ENCODE peak calls at places on chromosomes 6 and 20, in ten cellular contexts. S, Q, P, G, H, L, F, I, D and C are unnamed samples.

GRCh38 chr6:69293471-69293870 is 503.3 kb downstream of the LMBRD1 start:
- DNase-seq in S (no peak), Q (no peak), P (no peak), G (no peak), H (no peak), L (no peak), F (no peak), I (no peak), D (no peak), C (no peak)

GRCh38 chr6:27617700-27618689 is 145.1 kb upstream of the ZNF184 start:
- DNase-seq in S (peak; percentile 44), Q (no peak), P (no peak), G (peak; percentile 45), H (peak; percentile 62), L (peak; percentile 40), F (no peak), I (peak; percentile 60), D (no peak), C (no peak)

GRCh38 chr20:26276811-26277210 is 580.2 kb upstream of the ZNF337 start:
- DNase-seq in S (peak; percentile 2), Q (no peak), P (no peak), G (peak; percentile 1), H (peak; percentile 7), L (no peak), F (peak; percentile 1), I (peak; percentile 3), D (no peak), C (peak; percentile 65)

GRCh38 chr20:58447733-58448391 is 58.8 kb downstream of the VAPB start:
- DNase-seq in S (peak; percentile 19), Q (no peak), P (peak; percentile 46), G (peak; percentile 62), H (peak; percentile 73), L (peak; percentile 70), F (no peak), I (peak; percentile 77), D (peak; percentile 28), C (peak; percentile 71)

GRCh38 chr20:58647814-58648501 is 3.1 kb upstream of the STX16 start:
- DNase-seq in S (peak; percentile 88), Q (no peak), P (no peak), G (peak; percentile 92), H (peak; percentile 75), L (no peak), F (peak; percentile 64), I (peak; percentile 40), D (no peak), C (no peak)

GRCh38 chr6:94130458-94130857 is 711.1 kb upstream of the EPHA7 start:
- DNase-seq in S (no peak), Q (no peak), P (no peak), G (no peak), H (no peak), L (no peak), F (no peak), I (peak; percentile 13), D (no peak), C (no peak)

GRCh38 chr6:40457261-40457660 is 129.9 kb downstream of the LRFN2 start:
- DNase-seq in S (no peak), Q (no peak), P (no peak), G (no peak), H (no peak), L (no peak), F (no peak), I (no peak), D (no peak), C (no peak)

GRCh38 chr6:4287811-4288244 is 152.5 kb upstream of the ECI2 start:
- DNase-seq in S (no peak), Q (no peak), P (no peak), G (no peak), H (no peak), L (no peak), F (no peak), I (no peak), D (no peak), C (no peak)

GRCh38 chr20:36462440-36463211 is 78.7 kb upstream of the MYL9 start:
- DNase-seq in S (peak; percentile 49), Q (no peak), P (no peak), G (peak; percentile 59), H (peak; percentile 62), L (no peak), F (no peak), I (no peak), D (no peak), C (peak; percentile 41)

GRCh38 chr6:34543421-34543820 is 12.7 kb downstream of the SPDEF start:
- DNase-seq in S (peak; percentile 55), Q (no peak), P (no peak), G (peak; percentile 28), H (peak; percentile 70), L (no peak), F (peak; percentile 19), I (peak; percentile 55), D (no peak), C (no peak)

GRCh38 chr20:44354979-44355502 is 458 bp upstream of the HNF4A start:
- DNase-seq in S (no peak), Q (no peak), P (no peak), G (no peak), H (no peak), L (no peak), F (no peak), I (no peak), D (no peak), C (no peak)

GRCh38 chr6:47455533-47456209 is 21.9 kb upstream of the CD2AP start:
- DNase-seq in S (no peak), Q (no peak), P (no peak), G (no peak), H (no peak), L (no peak), F (no peak), I (no peak), D (no peak), C (no peak)

GRCh38 chr6:34583861-34584604 is 27.9 kb upstream of the SPDEF start:
- DNase-seq in S (no peak), Q (no peak), P (no peak), G (no peak), H (no peak), L (no peak), F (no peak), I (no peak), D (no peak), C (no peak)

GRCh38 chr6:127282184-127282583 is 15.5 kb downstream of the RNF146 start:
- DNase-seq in S (no peak), Q (no peak), P (no peak), G (no peak), H (no peak), L (no peak), F (no peak), I (no peak), D (no peak), C (no peak)

GRCh38 chr6:36116943-36117342 is 13.4 kb upstream of the MAPK13 start:
- DNase-seq in S (no peak), Q (no peak), P (no peak), G (no peak), H (no peak), L (no peak), F (no peak), I (no peak), D (no peak), C (no peak)

GRCh38 chr6:106163446-106163965 is 77.4 kb downstream of the PRDM1 start:
- DNase-seq in S (peak; percentile 70), Q (no peak), P (no peak), G (peak; percentile 79), H (peak; percentile 68), L (no peak), F (peak; percentile 38), I (peak; percentile 93), D (no peak), C (no peak)
- TF ChIP-seq CTCF in S (no peak), Q (no peak), P (no peak), G (peak; percentile 44), H (peak; percentile 20), L (no peak), F (peak; percentile 32), I (peak; percentile 50), D (no peak), C (no peak)

DNA sequence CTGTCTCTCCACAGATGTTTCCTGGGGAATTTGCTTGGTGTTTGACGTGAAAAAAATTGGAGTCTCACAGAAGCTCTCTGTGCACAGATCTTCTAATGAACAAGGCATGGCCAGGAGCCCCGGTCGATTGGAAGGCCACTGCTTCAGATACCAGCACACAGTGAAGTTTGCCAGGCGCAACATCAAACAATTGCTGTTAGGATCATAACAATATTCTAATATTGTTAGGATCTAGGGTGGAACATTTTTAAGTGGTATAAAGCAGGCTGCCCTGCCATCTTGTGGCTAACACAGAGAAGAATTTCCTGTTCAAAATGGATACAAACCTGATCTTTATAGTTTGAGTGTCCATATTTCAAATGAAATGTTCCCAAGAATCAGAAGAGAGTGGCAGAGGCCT is 64.1 kb downstream of the C6orf118 start:
- DNase-seq in S (peak; percentile 18), Q (no peak), P (no peak), G (peak; percentile 58), H (peak; percentile 60), L (no peak), F (no peak), I (peak; percentile 56), D (no peak), C (no peak)
- TF ChIP-seq CTCF in S (peak; percentile 51), Q (no peak), P (no peak), G (peak; percentile 48), H (peak; percentile 55), L (no peak), F (no peak), I (peak; percentile 52), D (peak; percentile 71), C (peak; percentile 29)

GRCh38 chr6:19873031-19873430 is 35.9 kb downstream of the ID4 start:
- DNase-seq in S (no peak), Q (no peak), P (no peak), G (no peak), H (peak; percentile 3), L (peak; percentile 33), F (no peak), I (no peak), D (no peak), C (peak; percentile 40)
- TF ChIP-seq CTCF in S (peak; percentile 3), Q (no peak), P (no peak), G (no peak), H (peak; percentile 14), L (peak; percentile 40), F (peak; percentile 12), I (peak; percentile 15), D (peak; percentile 30), C (peak; percentile 29)

DNA sequence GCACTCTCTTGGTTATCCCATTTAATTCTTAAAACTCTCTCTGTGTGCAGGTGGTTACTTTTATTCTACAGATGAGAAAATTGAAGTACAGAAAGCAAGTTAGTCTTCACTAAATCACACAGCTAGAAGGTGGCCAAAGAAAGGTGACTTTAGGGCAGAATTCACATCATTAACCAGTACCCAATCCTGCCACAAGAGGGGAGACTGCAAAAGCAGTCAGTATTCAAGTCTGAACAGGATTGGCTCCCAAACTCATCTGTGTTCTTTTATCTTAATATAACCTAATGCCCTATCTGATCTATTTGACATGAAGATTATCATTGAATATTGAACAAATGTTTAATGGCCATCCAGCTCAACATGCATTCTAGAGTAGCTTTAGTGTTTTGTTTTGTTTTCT is 225.3 kb upstream of the FAM83B start:
- DNase-seq in S (no peak), Q (no peak), P (no peak), G (peak; percentile 26), H (peak; percentile 17), L (peak; percentile 48), F (no peak), I (peak; percentile 52), D (no peak), C (no peak)
- TF ChIP-seq CTCF in S (no peak), Q (no peak), P (no peak), G (peak; percentile 64), H (peak; percentile 50), L (peak; percentile 77), F (no peak), I (peak; percentile 74), D (peak; percentile 62), C (peak; percentile 76)

GRCh38 chr20:10961651-10962288 is 288.0 kb upstream of the JAG1 start:
- DNase-seq in S (no peak), Q (no peak), P (no peak), G (no peak), H (peak; percentile 29), L (no peak), F (no peak), I (no peak), D (no peak), C (no peak)
- TF ChIP-seq CTCF in S (no peak), Q (no peak), P (no peak), G (no peak), H (no peak), L (no peak), F (no peak), I (peak; percentile 8), D (no peak), C (no peak)